ENCODE peak calls at places on chromosomes 11 and 22, in eight cellular contexts. W, M, K, E, Q, J, O and B are unnamed samples.

GRCh38 chr11:18280438-18281046 is 14.5 kb downstream of the SAA1 start:
- DNase-seq in W (no peak), M (no peak), K (no peak), E (no peak), Q (no peak), J (no peak), O (no peak), B (no peak)

GRCh38 chr11:124583827-124584226 is 14.0 kb downstream of the OR8A1 start:
- DNase-seq in W (no peak), M (no peak), K (no peak), E (no peak), Q (no peak), J (no peak), O (no peak), B (no peak)

GRCh38 chr22:22578702-22579424 is 19.8 kb upstream of the PRAME start:
- DNase-seq in W (no peak), M (no peak), K (peak; percentile 25), E (peak; percentile 82), Q (peak; percentile 70), J (no peak), O (peak; percentile 17), B (peak; percentile 62)

GRCh38 chr11:80816966-80817365 is 1376.1 kb upstream of the TENM4 start:
- DNase-seq in W (no peak), M (no peak), K (no peak), E (no peak), Q (no peak), J (no peak), O (no peak), B (no peak)

GRCh38 chr11:113238721-113239120 is 75.7 kb upstream of the TTC12 start:
- DNase-seq in W (peak; percentile 28), M (no peak), K (no peak), E (no peak), Q (no peak), J (no peak), O (no peak), B (no peak)

GRCh38 chr22:17199131-17199731 is 20.0 kb downstream of the ADA2 start:
- DNase-seq in W (peak; percentile 71), M (no peak), K (no peak), E (peak; percentile 87), Q (no peak), J (no peak), O (no peak), B (no peak)

GRCh38 chr11:61963016-61963281 is 4.5 kb downstream of the FTH1 start:
- DNase-seq in W (no peak), M (no peak), K (no peak), E (no peak), Q (no peak), J (no peak), O (no peak), B (no peak)

GRCh38 chr11:67300756-67301312 is 2.5 kb upstream of the SSH3 start:
- DNase-seq in W (no peak), M (no peak), K (no peak), E (no peak), Q (no peak), J (no peak), O (no peak), B (no peak)

GRCh38 chr11:1055990-1056771 is 18.5 kb upstream of the MUC2 start:
- DNase-seq in W (no peak), M (no peak), K (no peak), E (no peak), Q (no peak), J (no peak), O (no peak), B (no peak)

GRCh38 chr11:113457784-113458183 is 17.4 kb downstream of the DRD2 start:
- DNase-seq in W (no peak), M (no peak), K (no peak), E (no peak), Q (no peak), J (no peak), O (no peak), B (no peak)

GRCh38 chr11:34243620-34244493 is 114.0 kb downstream of the ABTB2 start:
- DNase-seq in W (no peak), M (no peak), K (peak; percentile 93), E (peak; percentile 51), Q (peak; percentile 69), J (peak; percentile 1), O (peak; percentile 92), B (no peak)